ENCODE peak calls at places on chromosomes 13 and 19, in eight cellular contexts. B is K562, G is GM23338, J is suprapubic skin, M is SK-N-SH, Q is breast epithelium, F is endothelial cell of umbilical vein, S is HCT116. C is an unnamed sample.

GRCh38 chr13:22499919-22500318 is 680.9 kb upstream of the SGCG start:
- DNase-seq in M (no peak), J (no peak), G (no peak), Q (no peak), F (no peak), S (no peak), B (no peak), C (no peak)

GRCh38 chr19:53908106-53908932 is 759 bp upstream of the CACNG7 start:
- DNase-seq in G (peak; percentile 95), Q (no peak), J (no peak), F (peak; percentile 31), B (peak; percentile 61), M (peak; percentile 89), S (no peak), C (no peak)

GRCh38 chr19:51321799-51322198 is 10.4 kb downstream of the IGLON5 start:
- DNase-seq in F (no peak), B (no peak), S (no peak), J (no peak), M (no peak), G (no peak), Q (no peak), C (no peak)

GRCh38 chr13:30845297-30846214 is 60.5 kb upstream of the MEDAG start:
- DNase-seq in G (no peak), F (no peak), M (no peak), B (no peak), S (no peak), J (no peak), Q (no peak), C (no peak)

GRCh38 chr19:5651361-5651760 is 28.5 kb downstream of the SAFB start:
- DNase-seq in J (peak; percentile 28), B (no peak), F (no peak), M (no peak), Q (no peak), S (no peak), G (peak; percentile 17), C (no peak)

GRCh38 chr19:43667524-43668405 is 2.2 kb downstream of the PLAUR start:
- DNase-seq in G (peak; percentile 23), Q (no peak), J (peak; percentile 77), M (no peak), B (no peak), S (no peak), F (no peak), C (no peak)

GRCh38 chr13:24502567-24503375 is 9.8 kb downstream of the PARP4 start:
- DNase-seq in B (no peak), S (peak; percentile 29), F (peak; percentile 45), G (no peak), J (peak; percentile 64), Q (no peak), M (no peak), C (no peak)

GRCh38 chr19:4199699-4200293 is 17.3 kb downstream of the ANKRD24 start:
- DNase-seq in M (peak; percentile 53), Q (no peak), B (peak; percentile 60), G (peak; percentile 70), J (no peak), F (no peak), S (no peak), C (no peak)

GRCh38 chr13:33953203-33953602 is 135.3 kb downstream of the RFC3 start:
- DNase-seq in M (no peak), J (no peak), G (no peak), B (no peak), F (peak; percentile 13), S (no peak), Q (no peak), C (no peak)

GRCh38 chr13:76993473-76993872 is 1.6 kb downstream of the CLN5 start:
- DNase-seq in Q (no peak), F (no peak), J (no peak), S (no peak), B (no peak), G (no peak), M (no peak), C (no peak)
- H3K4me3 ChIP-seq in Q (peak overlapping the region; percentile 91), F (no peak overlapping the region), J (peak overlapping the region; percentile 92), S (no peak overlapping the region), B (no peak overlapping the region), G (peak overlapping the region; percentile 77), M (peak overlapping the region; percentile 94), C (no peak overlapping the region)

GRCh38 chr13:97068146-97068545 is 73.9 kb upstream of the OXGR1 start:
- DNase-seq in F (peak; percentile 8), B (no peak), G (peak; percentile 9), J (no peak), Q (no peak), M (no peak), S (no peak), C (no peak)
- TF ChIP-seq CTCF in F (no peak), B (no peak), G (no peak), J (no peak), Q (no peak), M (no peak), S (no peak), C (no peak)

GRCh38 chr19:32104465-32105235 is 240.8 kb upstream of the ZNF507 start:
- DNase-seq in B (no peak), M (no peak), S (no peak), G (peak; percentile 8), F (no peak), J (no peak), Q (no peak), C (no peak)
- TF ChIP-seq POLR2AphosphoS5 in B (no peak), M (no peak), S (no peak), G (no peak), F (no peak), J (no peak), Q (no peak), C (no peak)

DNA sequence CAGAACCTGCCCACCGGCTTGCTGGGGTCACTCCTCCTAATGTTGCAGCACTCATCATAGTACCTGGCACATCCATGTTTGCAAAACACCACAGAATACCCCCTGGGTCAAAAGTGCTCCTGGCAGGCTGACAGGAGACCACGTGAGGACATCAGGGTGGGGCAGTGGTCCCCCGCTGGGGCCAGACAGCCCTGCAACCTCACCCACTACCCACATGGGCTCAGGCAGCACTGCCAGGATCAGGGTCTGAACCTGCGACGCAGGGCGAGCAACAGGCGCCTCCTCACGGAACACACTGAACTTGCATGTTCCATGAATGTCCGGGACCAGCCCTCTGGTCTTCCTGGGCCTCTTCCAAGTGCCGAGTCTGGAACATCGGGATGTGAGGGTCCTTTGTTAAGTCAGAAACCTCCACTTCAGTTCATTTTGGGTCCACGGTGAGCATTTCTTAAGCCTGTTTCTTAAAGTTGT is 1.4 kb upstream of the SLC7A9 start:
- DNase-seq in G (no peak), J (no peak), F (no peak), S (no peak), M (no peak), B (no peak), Q (no peak), C (no peak)
- H3K4me3 ChIP-seq in G (no peak overlapping the region), J (no peak overlapping the region), F (no peak overlapping the region), S (no peak overlapping the region), M (no peak overlapping the region), B (no peak overlapping the region), Q (no peak overlapping the region), C (no peak overlapping the region)

GRCh38 chr19:46431824-46432223 is 3.1 kb upstream of the PNMA8C start:
- DNase-seq in Q (no peak), B (peak; percentile 36), M (no peak), F (no peak), G (peak; percentile 86), S (no peak), J (no peak), C (no peak)
- TF ChIP-seq CTCF in Q (no peak), B (peak; percentile 66), M (no peak), F (no peak), G (peak; percentile 84), S (peak; percentile 34), J (no peak), C (no peak)

GRCh38 chr19:1417145-1417544 is 9.8 kb downstream of the DAZAP1 start:
- DNase-seq in B (no peak), Q (no peak), S (no peak), G (no peak), F (no peak), J (no peak), M (no peak), C (no peak)
- TF ChIP-seq POLR2AphosphoS5 in B (no peak), Q (peak; percentile 18), S (no peak), G (no peak), F (no peak), J (no peak), M (no peak), C (no peak)

DNA sequence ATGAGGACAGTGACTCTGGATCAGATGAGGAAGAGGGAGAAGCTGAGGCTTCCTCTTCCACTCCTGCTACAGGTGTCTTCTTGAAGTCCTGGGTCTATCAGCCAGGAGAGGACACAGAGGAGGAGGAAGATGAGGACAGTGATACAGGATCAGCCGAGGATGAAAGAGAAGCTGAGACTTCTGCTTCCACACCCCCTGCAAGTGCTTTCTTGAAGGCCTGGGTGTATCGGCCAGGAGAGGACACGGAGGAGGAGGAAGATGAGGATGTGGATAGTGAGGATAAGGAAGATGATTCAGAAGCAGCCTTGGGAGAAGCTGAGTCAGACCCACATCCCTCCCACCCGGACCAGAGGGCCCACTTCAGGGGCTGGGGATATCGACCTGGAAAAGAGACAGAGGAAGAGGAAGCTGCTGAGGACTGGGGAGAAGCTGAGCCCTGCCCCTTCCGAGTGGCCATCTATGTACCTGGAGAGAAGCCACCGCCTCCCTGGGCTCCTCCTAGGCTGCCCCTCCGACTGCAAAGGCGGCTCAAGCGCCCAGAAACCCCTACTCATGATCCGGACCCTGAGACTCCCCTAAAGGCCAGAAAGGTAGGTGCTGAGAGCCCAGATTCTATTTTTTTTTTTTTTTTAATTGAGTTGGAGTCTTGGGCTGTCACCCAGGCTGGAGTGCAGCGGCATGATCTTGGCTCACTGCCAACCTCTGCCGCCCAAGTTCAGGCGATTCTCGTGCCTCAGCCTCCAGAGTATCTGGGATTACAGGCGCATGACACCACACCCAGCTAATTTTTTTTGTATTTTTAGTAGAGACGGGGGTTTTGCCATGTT is 2.3 kb downstream of the PPP1R15A start:
- DNase-seq in G (no peak), F (peak; percentile 69), Q (no peak), S (no peak), B (peak; percentile 52), M (no peak), J (peak; percentile 82), C (no peak)
- H3K4me3 ChIP-seq in G (peak overlapping the region; percentile 10), F (peak overlapping the region; percentile 100), Q (peak overlapping the region; percentile 100), S (peak overlapping the region; percentile 100), B (peak overlapping the region; percentile 87), M (peak overlapping the region; percentile 94), J (peak overlapping the region; percentile 98), C (peak overlapping the region; percentile 84)

DNA sequence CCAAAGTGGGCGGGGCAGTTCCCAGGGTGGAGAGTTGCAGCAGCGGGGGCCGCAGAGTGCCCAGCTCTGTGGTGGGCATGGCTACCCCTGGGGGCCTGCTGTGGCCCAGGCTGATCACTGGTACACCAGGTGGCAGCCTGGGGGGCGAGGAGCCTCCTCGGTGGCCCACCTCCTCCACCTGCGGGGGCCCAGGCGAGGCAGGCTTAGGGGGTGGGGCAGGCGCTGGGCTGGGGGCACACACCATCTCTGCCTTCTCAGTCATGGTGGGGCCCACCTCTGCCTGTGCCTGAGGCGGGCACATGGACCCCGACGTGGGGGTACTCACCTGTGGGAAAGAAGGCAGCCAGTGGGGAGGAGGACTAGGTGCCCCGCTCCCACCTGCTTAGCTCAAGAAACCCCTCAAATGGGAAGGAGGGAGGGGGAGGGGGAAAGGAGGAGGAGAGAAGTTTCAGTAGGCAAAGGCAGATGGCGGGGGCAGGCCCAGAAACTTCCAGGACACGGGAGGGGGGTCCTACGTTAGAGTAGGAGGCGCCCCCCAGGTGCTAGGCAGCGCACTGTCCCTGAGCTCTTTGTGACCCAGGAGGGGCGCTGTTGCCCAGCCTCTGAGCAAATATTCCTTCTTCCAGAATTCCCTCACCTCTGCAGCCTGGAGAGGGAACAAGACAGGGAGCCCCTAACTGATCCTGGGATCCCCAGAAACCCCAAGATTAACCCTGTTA is 1.6 kb downstream of the LYL1 start:
- DNase-seq in M (no peak), F (peak; percentile 60), Q (no peak), B (peak; percentile 61), J (no peak), S (no peak), G (peak; percentile 76), C (no peak)
- TF ChIP-seq CTCF in M (peak; percentile 44), F (peak; percentile 53), Q (no peak), B (peak; percentile 84), J (no peak), S (peak; percentile 63), G (peak; percentile 76), C (peak; percentile 64)

C was measured in Panc1.